ENCODE peak calls at places on chromosomes 4 and X, in four cellular contexts. D is GM12878, R is K562, J is HepG2. N is an unnamed sample.

GRCh38 chr4:74446896-74447295 is 2.0 kb downstream of the AREG start:
- DNase-seq in D (no peak), J (no peak), R (no peak), N (no peak)

GRCh38 chr4:10283761-10284160 is 167.2 kb upstream of the WDR1 start:
- DNase-seq in R (no peak), J (no peak), D (no peak), N (no peak)

GRCh38 chr4:183797445-183798248 is 107.5 kb upstream of the STOX2 start:
- DNase-seq in R (no peak), D (no peak), J (no peak), N (peak; percentile 45)

GRCh38 chrX:148380614-148381561 is 119.5 kb upstream of the AFF2 start:
- DNase-seq in D (peak; percentile 55), R (no peak), J (no peak), N (no peak)

GRCh38 chr4:61750810-61751209 is 550.7 kb downstream of the ADGRL3 start:
- DNase-seq in D (no peak), J (no peak), R (no peak), N (no peak)

GRCh38 chrX:51804741-51805140 is 61.5 kb downstream of the GSPT2 start:
- DNase-seq in J (no peak), D (no peak), R (no peak), N (no peak)

GRCh38 chr4:115234405-115235093 is 121.1 kb upstream of the NDST4 start:
- DNase-seq in J (peak; percentile 5), R (no peak), D (peak; percentile 12), N (peak; percentile 18)

GRCh38 chr4:175346381-175346780 is 428.2 kb downstream of the ADAM29 start:
- DNase-seq in D (no peak), R (no peak), J (no peak), N (no peak)

GRCh38 chr4:76897522-76898384 is at the start of gene SOWAHB:
- DNase-seq in J (peak; percentile 40), D (no peak), R (no peak), N (no peak)

GRCh38 chr4:38600575-38600974 is 63.4 kb upstream of the KLF3 start:
- DNase-seq in J (no peak), D (no peak), R (no peak), N (no peak)

GRCh38 chrX:118594697-118595420 is 99.2 kb downstream of the DOCK11 start:
- DNase-seq in R (no peak), D (no peak), J (no peak), N (no peak)

GRCh38 chr4:82899339-82899738 is 1.2 kb upstream of the THAP9 start:
- DNase-seq in D (no peak), J (no peak), R (no peak), N (no peak)

GRCh38 chrX:8731579-8732395 is at the start of gene ANOS1:
- DNase-seq in R (no peak), J (no peak), D (no peak), N (peak; percentile 13)

GRCh38 chr4:158068063-158068462 is 104.8 kb downstream of the GASK1B start:
- DNase-seq in R (no peak), J (no peak), D (no peak), N (no peak)

GRCh38 chrX:24131476-24131875 is 18.1 kb upstream of the ZFX start:
- DNase-seq in R (no peak), D (no peak), J (no peak), N (no peak)

GRCh38 chr4:80221161-80221560 is 23.9 kb downstream of the PRDM8 start:
- DNase-seq in R (no peak), J (no peak), D (no peak), N (no peak)

GRCh38 chr4:56907489-56908205 is at the start of gene REST:
- DNase-seq in R (peak; percentile 85), D (no peak), J (peak; percentile 21), N (peak; percentile 52)

GRCh38 chrX:25726539-25726938 is 411.6 kb upstream of the MAGEB18 start:
- DNase-seq in R (no peak), J (no peak), D (no peak), N (no peak)

GRCh38 chr4:109878355-109878754 is 30.4 kb downstream of the LRIT3 start:
- DNase-seq in R (no peak), D (no peak), J (no peak), N (no peak)

GRCh38 chrX:54066841-54067240 is 22.6 kb upstream of the PHF8 start:
- DNase-seq in R (no peak), D (no peak), J (no peak), N (no peak)

GRCh38 chrX:12971282-12972003 is 3.5 kb upstream of the TMSB4X start:
- DNase-seq in J (no peak), R (no peak), D (no peak), N (no peak)

GRCh38 chr4:2768921-2769336 is 12.8 kb upstream of the TNIP2 start:
- DNase-seq in J (no peak), R (no peak), D (no peak), N (no peak)

GRCh38 chr4:101451086-101451485 is 103.8 kb upstream of the PPP3CA start:
- DNase-seq in J (no peak), R (no peak), D (no peak), N (no peak)

GRCh38 chr4:4693258-4693657 is 151.4 kb upstream of the STX18 start:
- DNase-seq in R (no peak), J (peak; percentile 66), D (peak; percentile 31), N (no peak)

GRCh38 chr4:111988514-111988913 is 156.7 kb upstream of the FAM241A start:
- DNase-seq in D (no peak), J (no peak), R (no peak), N (no peak)
- TF ChIP-seq ESRRA in D (no peak), J (no peak), R (no peak), N (no peak)

DNA sequence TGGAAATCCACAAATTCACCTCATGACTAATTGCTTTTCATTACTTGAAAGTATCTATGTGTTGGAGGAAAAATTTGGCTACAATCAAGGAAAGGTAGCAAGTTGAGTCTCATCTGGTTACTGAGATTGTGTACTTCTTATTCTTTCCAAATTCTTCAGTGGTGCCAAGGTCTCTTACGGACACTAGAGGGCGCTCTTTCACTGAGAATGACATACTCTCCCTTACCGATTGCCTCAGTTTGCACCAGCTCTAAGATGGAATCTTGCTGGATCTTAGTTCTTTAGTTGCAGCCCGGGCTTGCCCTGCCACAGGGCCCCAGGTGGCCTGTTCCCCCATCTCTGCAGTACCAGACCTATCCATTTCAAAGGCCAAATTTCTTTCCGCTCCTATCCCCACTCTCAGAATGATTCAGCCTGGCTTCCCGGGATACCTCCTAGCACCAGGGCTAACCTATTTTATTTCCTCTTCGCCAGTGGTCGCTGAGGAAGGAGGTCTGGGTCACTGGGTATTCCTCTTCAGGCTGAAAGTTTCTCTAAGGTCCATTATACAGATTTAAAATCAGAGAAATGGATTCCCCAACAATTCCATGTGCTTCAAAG is 24.6 kb upstream of the GPR50 start:
- DNase-seq in J (peak; percentile 14), R (peak; percentile 46), D (no peak), N (peak; percentile 57)
- TF ChIP-seq CHD2 in J (no peak), R (no peak), D (no peak), N (no peak)

DNA sequence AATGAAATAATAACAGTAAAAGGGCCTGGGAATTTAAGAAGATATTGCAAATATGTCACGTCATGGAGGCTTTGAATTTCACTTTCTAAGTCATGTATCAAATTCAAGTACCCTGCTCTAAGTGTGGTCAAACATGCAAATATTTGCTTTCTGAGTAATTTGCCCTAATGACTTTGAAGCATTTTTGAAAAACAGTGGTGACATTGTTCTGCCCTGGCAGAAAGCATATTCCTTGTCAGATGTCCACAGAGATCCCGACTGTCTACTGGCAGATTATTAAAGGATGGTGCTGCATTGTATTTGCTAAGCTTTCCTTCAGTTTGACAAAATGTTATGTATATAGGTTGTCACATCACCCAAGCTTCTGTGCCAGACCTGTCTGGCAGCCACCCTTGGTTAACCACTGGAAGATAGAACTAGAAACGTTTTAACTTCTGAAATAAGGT is 92.5 kb downstream of the ANK2 start:
- DNase-seq in R (no peak), D (no peak), J (peak; percentile 98), N (no peak)
- TF ChIP-seq ESRRA in R (no peak), D (no peak), J (no peak), N (no peak)

DNA sequence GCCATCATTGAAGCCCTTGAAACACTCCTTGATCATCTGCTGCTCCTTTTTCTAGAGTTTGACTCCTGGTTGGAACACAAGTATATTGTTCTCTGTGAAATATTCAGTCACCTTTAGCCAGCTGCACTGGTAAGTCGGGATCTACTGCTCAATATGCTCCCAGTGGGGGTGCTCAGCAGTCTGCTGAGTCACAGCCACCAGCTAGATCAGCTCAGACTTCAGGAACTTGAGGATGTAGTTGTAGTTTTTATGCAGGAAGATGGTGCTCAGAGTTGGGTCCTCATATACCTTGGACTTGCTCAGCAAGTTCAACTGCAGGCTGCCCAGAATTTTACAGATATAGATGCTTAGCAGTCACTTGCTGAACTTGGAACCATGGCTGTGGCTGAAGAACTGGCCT is 202.5 kb upstream of the RPL34 start:
- DNase-seq in D (no peak), J (no peak), R (peak; percentile 25), N (no peak)
- TF ChIP-seq CHD2 in D (no peak), J (no peak), R (no peak), N (no peak)

DNA sequence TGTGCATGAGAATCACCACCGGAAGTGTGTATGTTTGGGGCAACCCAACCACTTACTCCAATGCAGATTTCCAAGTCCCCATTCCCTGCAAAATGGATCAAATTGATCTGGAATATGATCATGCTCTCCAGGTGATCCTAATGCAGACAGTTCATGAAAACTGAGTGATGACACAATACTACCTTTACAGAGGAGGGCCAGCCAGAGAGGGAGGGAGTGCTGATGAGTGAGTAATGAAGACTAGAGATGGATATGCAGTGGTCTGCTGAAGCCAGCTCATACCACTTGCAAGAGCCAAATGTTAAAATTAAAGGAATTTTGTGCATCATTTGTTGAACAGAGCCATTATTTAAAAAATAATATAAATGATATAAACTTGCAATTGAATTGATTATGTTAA is 10.2 kb upstream of the CPE start:
- DNase-seq in D (no peak), R (no peak), J (peak; percentile 20), N (no peak)
- TF ChIP-seq ESRRA in D (no peak), R (no peak), J (no peak), N (no peak)

N was measured in A549.